ENCODE peak calls at places on chromosome 6, in seven cellular contexts. H is CD8-positive, alpha-beta T cell; N is tibial artery; D is HepG2; C is GM23338; J is GM12865; W is testis. V is an unnamed sample.

GRCh38 chr6:160972111-160972510 is 19.5 kb upstream of the MAP3K4 start:
- DNase-seq in W (no peak), J (peak), H (no peak), N (no peak), D (no peak), C (no peak), V (peak)

GRCh38 chr6:2579241-2579761 is 171.4 kb downstream of the MYLK4 start:
- DNase-seq in H (no peak), N (no peak), C (no peak), D (no peak), J (no peak), W (no peak), V (no peak)

GRCh38 chr6:42745083-42745637 is 743 bp downstream of the TBCC start:
- DNase-seq in J (peak), C (peak), D (peak), W (peak), H (peak), N (peak), V (no peak)

GRCh38 chr6:156948807-156949206 is 171.6 kb downstream of the ARID1B start:
- DNase-seq in N (no peak), D (no peak), W (no peak), C (no peak), J (no peak), H (no peak), V (no peak)

GRCh38 chr6:146709036-146709622 is 110.4 kb downstream of the ADGB start:
- DNase-seq in W (no peak), J (no peak), N (no peak), C (no peak), D (no peak), H (no peak), V (no peak)

GRCh38 chr6:106453756-106454367 is 93.3 kb downstream of the CRYBG1 start:
- DNase-seq in J (no peak), C (peak), H (no peak), W (no peak), D (no peak), N (no peak), V (no peak)

GRCh38 chr6:139706949-139707348 is 332.5 kb upstream of the CITED2 start:
- DNase-seq in D (no peak), J (no peak), N (no peak), C (no peak), W (no peak), H (no peak), V (no peak)

GRCh38 chr6:73047801-73048200 is 177.5 kb downstream of the KHDC1L start:
- DNase-seq in N (no peak), J (no peak), C (no peak), W (no peak), H (no peak), D (no peak), V (no peak)

GRCh38 chr6:36829919-36830544 is 9.2 kb downstream of the CPNE5 start:
- DNase-seq in W (peak), H (no peak), C (no peak), J (no peak), N (peak), D (peak), V (no peak)

GRCh38 chr6:29424575-29424974 is 9.8 kb downstream of the OR12D1 start:
- DNase-seq in N (no peak), J (no peak), H (no peak), W (no peak), D (no peak), C (no peak), V (no peak)

GRCh38 chr6:73579851-73580246 is 59.0 kb upstream of the EEF1A1 start:
- DNase-seq in N (no peak), C (peak), W (peak), J (peak), D (peak), H (no peak), V (no peak)

GRCh38 chr6:136740050-136740974 is 52.0 kb downstream of the MAP3K5 start:
- DNase-seq in C (no peak), N (no peak), D (no peak), W (no peak), J (no peak), H (no peak), V (no peak)

GRCh38 chr6:53998293-53998692 is 113.0 kb upstream of the MLIP start:
- DNase-seq in H (no peak), D (peak), W (no peak), N (no peak), J (no peak), C (no peak), V (no peak)

GRCh38 chr6:116969211-116969863 is 92.3 kb downstream of the RFX6 start:
- DNase-seq in J (peak), W (peak), C (peak), D (peak), H (no peak), N (no peak), V (peak)

GRCh38 chr6:145508107-145508506 is 227.2 kb downstream of the EPM2A start:
- DNase-seq in D (no peak), N (no peak), W (no peak), H (no peak), C (peak), J (peak), V (no peak)

GRCh38 chr6:29679962-29680361 is 990 bp downstream of the ZFP57 start:
- DNase-seq in J (no peak), W (no peak), N (no peak), H (no peak), D (no peak), C (no peak), V (no peak)

GRCh38 chr6:100228437-100229424 is 234.7 kb upstream of the MCHR2 start:
- DNase-seq in N (peak), H (peak), D (peak), C (peak), J (peak), W (peak), V (peak)
- TF ChIP-seq CTCF in N (no peak), H (no peak), D (no peak), C (peak), J (peak), W (no peak), V (no peak)

GRCh38 chr6:169121013-169121412 is 132.6 kb downstream of the THBS2 start:
- DNase-seq in N (no peak), H (no peak), W (no peak), C (no peak), D (no peak), J (no peak), V (no peak)
- TF ChIP-seq CTCF in N (no peak), H (no peak), W (no peak), C (peak), D (no peak), J (no peak), V (no peak)

DNA sequence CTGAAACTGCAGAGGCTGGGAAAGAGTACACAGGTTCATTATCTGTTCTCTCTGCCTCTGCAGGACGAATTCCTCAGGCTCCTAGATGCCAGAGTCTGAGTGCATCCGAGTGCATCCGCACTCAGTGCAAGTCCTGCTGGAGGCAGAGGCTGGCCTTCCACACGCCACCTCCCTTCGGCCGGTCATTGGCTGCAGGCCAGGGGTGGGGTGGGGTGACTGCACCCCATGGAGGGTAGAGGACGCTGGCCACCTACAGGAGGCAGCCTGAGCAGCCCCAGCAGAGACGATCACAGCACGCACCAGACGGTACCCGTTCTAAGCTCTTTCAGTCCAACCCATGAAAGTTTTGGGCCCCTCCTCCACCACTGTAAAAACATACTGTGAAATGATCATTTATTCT is 11.7 kb downstream of the SFT2D1 start:
- DNase-seq in W (no peak), N (no peak), H (no peak), D (peak), C (peak), J (no peak), V (no peak)
- TF ChIP-seq CTCF in W (no peak), N (no peak), H (no peak), D (peak), C (peak), J (no peak), V (no peak)

DNA sequence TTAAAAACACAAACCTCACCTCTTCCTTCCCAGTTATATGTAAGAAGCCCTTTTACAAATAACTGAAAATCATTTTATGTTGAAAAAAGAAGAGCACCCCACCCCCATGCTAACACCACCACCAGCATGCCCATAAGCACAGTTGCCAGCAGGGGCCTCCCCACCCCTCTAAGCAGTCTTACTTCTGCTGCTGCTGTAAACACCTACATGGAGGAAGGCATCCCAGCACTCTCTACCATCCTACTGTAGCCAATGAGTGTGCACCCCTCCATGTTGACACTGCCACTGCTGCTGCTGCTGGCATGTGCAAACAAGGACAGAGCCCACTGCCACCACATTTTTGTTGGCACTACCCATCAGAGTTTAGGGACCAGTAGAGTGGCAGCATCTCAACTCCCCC is 49.6 kb upstream of the PHIP start:
- DNase-seq in C (peak), H (no peak), D (peak), J (no peak), W (no peak), N (no peak), V (no peak)
- TF ChIP-seq CTCF in C (no peak), H (no peak), D (peak), J (peak), W (no peak), N (no peak), V (no peak)

GRCh38 chr6:25017486-25017885 is 81.7 kb upstream of the RIPOR2 start:
- DNase-seq in H (no peak), J (no peak), W (no peak), N (no peak), D (no peak), C (peak), V (no peak)

GRCh38 chr6:25014375-25014774 is 78.6 kb upstream of the RIPOR2 start:
- DNase-seq in H (no peak), J (no peak), N (no peak), D (no peak), W (no peak), C (no peak), V (no peak)

GRCh38 chr6:25016311-25016710 is 80.6 kb upstream of the RIPOR2 start:
- DNase-seq in N (no peak), H (no peak), C (no peak), D (no peak), W (no peak), J (no peak), V (no peak)

GRCh38 chr6:25014806-25015560 is 79.2 kb upstream of the RIPOR2 start:
- DNase-seq in W (no peak), H (peak), N (no peak), D (no peak), C (peak), J (peak), V (no peak)

GRCh38 chr6:25017932-25018581 is 82.3 kb upstream of the RIPOR2 start:
- DNase-seq in J (peak), W (peak), C (peak), H (peak), D (peak), N (no peak), V (peak)
- TF ChIP-seq CTCF in J (peak), W (peak), C (peak), H (peak), D (peak), N (peak), V (peak)

V was measured in GM10248.